ENCODE peak calls at places on chromosomes 4 and X, in four cellular contexts. D, P, N and J are unnamed samples.

GRCh38 chrX:1223253-1223621 is 10.8 kb upstream of the CRLF2 start:
- DNase-seq in D (no peak), P (no peak), N (no peak), J (no peak)

GRCh38 chr4:6222761-6223292 is 22.5 kb upstream of the JAKMIP1 start:
- DNase-seq in D (no peak), P (no peak), N (no peak), J (no peak)

GRCh38 chr4:5782829-5783476 is 72.0 kb downstream of the EVC start:
- DNase-seq in D (peak; percentile 21), P (no peak), N (peak; percentile 23), J (no peak)

GRCh38 chr4:132651193-132651592 is 497.9 kb upstream of the PCDH10 start:
- DNase-seq in D (no peak), P (no peak), N (no peak), J (no peak)

GRCh38 chr4:177005801-177006230 is 213.1 kb upstream of the VEGFC start:
- DNase-seq in D (no peak), P (no peak), N (no peak), J (peak; percentile 82)

GRCh38 chrX:17397074-17397473 is 22.1 kb downstream of the NHS start:
- DNase-seq in D (no peak), P (no peak), N (no peak), J (peak; percentile 42)

GRCh38 chr4:84647307-84647884 is 64.5 kb downstream of the CDS1 start:
- DNase-seq in D (no peak), P (no peak), N (no peak), J (peak; percentile 8)

GRCh38 chrX:135295238-135295943 is 13.9 kb upstream of the ETDC start:
- DNase-seq in D (peak; percentile 65), P (peak; percentile 67), N (peak; percentile 64), J (no peak)

GRCh38 chrX:68989865-68990606 is 161.2 kb downstream of the EFNB1 start:
- DNase-seq in D (no peak), P (peak; percentile 80), N (no peak), J (peak; percentile 43)

GRCh38 chrX:94058728-94059382 is 384.8 kb downstream of the FAM133A start:
- DNase-seq in D (no peak), P (no peak), N (no peak), J (peak; percentile 23)

GRCh38 chrX:111568356-111568755 is 56.9 kb downstream of the SERTM2 start:
- DNase-seq in D (no peak), P (no peak), N (no peak), J (peak; percentile 21)

GRCh38 chr4:4861592-4862551 is 2.4 kb downstream of the MSX1 start:
- DNase-seq in D (no peak), P (no peak), N (no peak), J (no peak)

GRCh38 chrX:104564921-104565703 is 887 bp upstream of the IL1RAPL2 start:
- DNase-seq in D (no peak), P (peak; percentile 35), N (no peak), J (peak; percentile 2)

GRCh38 chr4:85370400-85371032 is 104.4 kb upstream of the ARHGAP24 start:
- DNase-seq in D (no peak), P (no peak), N (no peak), J (peak; percentile 60)

GRCh38 chrX:16212436-16212835 is 45.2 kb downstream of the MAGEB17 start:
- DNase-seq in D (no peak), P (no peak), N (no peak), J (peak; percentile 43)

GRCh38 chrX:42485621-42486020 is 292.3 kb downstream of the PPP1R2C start:
- DNase-seq in D (no peak), P (no peak), N (no peak), J (peak; percentile 2)

GRCh38 chrX:43349363-43349762 is 306.7 kb upstream of the MAOA start:
- DNase-seq in D (no peak), P (no peak), N (peak; percentile 59), J (peak; percentile 44)

GRCh38 chr4:31183256-31183655 is 463.1 kb downstream of the PCDH7 start:
- DNase-seq in D (no peak), P (no peak), N (no peak), J (no peak)

GRCh38 chr4:167032876-167033275 is 201.4 kb downstream of the SPOCK3 start:
- DNase-seq in D (no peak), P (no peak), N (no peak), J (no peak)

GRCh38 chr4:8221476-8221875 is 22.4 kb downstream of the SH3TC1 start:
- DNase-seq in D (no peak), P (no peak), N (no peak), J (peak; percentile 77)

GRCh38 chr4:68597489-68597888 is 21.4 kb upstream of the UGT2B17 start:
- DNase-seq in D (no peak), P (no peak), N (no peak), J (no peak)

GRCh38 chrX:39513836-39514235 is 583.9 kb downstream of the BCOR start:
- DNase-seq in D (no peak), P (no peak), N (no peak), J (peak; percentile 41)

GRCh38 chr4:26163425-26164362 is 157.1 kb upstream of the RBPJ start:
- DNase-seq in D (no peak), P (no peak), N (no peak), J (no peak)

GRCh38 chr4:24932831-24933230 is 20.0 kb upstream of the CCDC149 start:
- DNase-seq in D (no peak), P (no peak), N (no peak), J (peak; percentile 48)

GRCh38 chrX:24146283-24146865 is 3.2 kb upstream of the ZFX start:
- DNase-seq in D (no peak), P (no peak), N (no peak), J (no peak)

GRCh38 chrX:134074151-134074550 is 88.8 kb upstream of the GPC3 start:
- DNase-seq in D (no peak), P (no peak), N (no peak), J (no peak)

GRCh38 chrX:29110041-29110440 is 522.8 kb downstream of the IL1RAPL1 start:
- DNase-seq in D (no peak), P (no peak), N (no peak), J (no peak)

GRCh38 chr4:156718226-156718625 is 253.4 kb downstream of the PDGFC start:
- DNase-seq in D (no peak), P (no peak), N (no peak), J (peak; percentile 1)

GRCh38 chr4:104352211-104352610 is 142.5 kb downstream of the CXXC4 start:
- DNase-seq in D (no peak), P (no peak), N (no peak), J (no peak)

DNA sequence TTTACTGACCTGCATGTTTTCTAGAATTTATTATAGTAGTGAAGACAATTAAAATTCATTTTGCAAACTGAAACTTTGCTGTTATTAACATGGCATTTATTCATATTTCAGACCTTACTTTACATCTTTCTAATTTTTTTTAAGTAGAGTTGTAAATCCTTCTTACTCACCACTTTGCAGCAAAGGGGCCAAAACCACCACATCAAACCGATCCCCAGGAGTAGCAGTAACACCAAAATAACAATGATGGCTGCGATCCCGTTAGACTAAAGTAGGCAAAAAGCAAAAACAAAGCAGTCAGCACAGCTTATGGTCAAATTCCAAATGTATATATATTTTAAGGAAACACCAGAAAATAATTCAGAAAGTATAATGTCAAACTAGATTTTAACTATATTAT is 64.7 kb downstream of the ANTXR2 start:
- DNase-seq in D (no peak), P (no peak), N (no peak), J (no peak)
- H3K4me3 ChIP-seq in D (no peak overlapping the region), P (no peak overlapping the region), N (no peak overlapping the region), J (no peak overlapping the region)

DNA sequence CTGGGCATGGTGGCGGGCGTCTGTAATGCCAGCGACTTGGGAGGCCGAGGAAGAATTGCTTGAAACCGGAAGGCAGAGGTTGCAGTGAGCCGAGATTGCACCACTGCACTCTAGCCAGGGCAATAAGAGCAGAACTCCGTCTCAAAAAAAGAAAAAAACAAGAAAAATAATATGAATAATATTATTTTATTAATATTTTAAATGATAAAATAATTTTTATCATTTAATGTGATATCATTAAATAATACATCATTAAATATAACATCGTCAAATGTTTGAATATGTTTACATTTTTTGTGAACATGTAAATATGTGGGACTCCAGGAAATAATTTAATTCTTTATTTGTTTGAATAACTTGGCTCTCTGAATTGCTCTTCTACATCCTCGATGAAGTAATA is 15.5 kb downstream of the UNC5C start:
- DNase-seq in D (no peak), P (no peak), N (no peak), J (no peak)
- H3K27ac ChIP-seq in D (no peak overlapping the region), P (no peak overlapping the region), N (no peak overlapping the region), J (no peak overlapping the region)

GRCh38 chr4:2417196-2417764 is 1.2 kb downstream of the ZFYVE28 start:
- DNase-seq in D (peak; percentile 68), P (no peak), N (no peak), J (peak; percentile 45)

GRCh38 chr4:2415213-2415612 is 3.2 kb downstream of the ZFYVE28 start:
- DNase-seq in D (no peak), P (no peak), N (no peak), J (no peak)

GRCh38 chr4:2415881-2416563 is 2.4 kb downstream of the ZFYVE28 start:
- DNase-seq in D (no peak), P (no peak), N (no peak), J (no peak)

GRCh38 chr4:2417765-2418651 is at the start of gene ZFYVE28:
- DNase-seq in D (peak; percentile 76), P (no peak), N (peak; percentile 56), J (peak; percentile 58)

DNA sequence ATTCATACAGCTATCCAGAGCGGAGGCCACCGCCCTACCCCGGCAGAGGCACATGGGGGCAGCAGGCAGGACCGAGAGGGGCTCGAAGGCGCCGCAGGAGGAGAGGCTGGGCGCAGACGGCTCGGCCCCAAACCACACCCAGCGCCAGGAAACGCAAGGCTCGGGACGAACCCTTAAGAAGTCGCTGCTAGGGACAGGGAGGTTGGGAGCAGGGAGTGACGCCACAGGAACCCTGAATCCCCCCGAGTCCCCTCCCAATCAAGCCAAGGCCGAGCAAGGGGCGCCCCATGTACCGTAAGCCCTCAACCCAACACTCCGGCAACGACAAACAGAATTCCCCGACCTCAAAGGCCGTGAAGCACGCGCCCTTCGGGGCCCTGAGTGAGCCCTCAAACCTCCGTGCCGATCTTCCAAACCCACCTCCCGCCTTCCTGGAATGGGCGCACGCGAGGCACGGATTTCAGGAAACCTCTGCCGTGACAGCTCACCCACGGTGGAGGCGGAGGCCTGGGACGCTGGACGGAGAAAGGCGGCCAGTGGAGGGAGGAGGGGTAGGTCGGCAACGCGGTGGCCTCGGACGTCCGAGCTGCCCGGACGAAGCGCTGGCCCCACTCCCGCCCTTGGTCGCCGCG is 1.8 kb downstream of the ZFYVE28 start:
- DNase-seq in D (peak; percentile 72), P (no peak), N (no peak), J (peak; percentile 59)
- H3K4me1 ChIP-seq in D (peaks cover 34% of the 10 kb centered on the region), P (peaks cover 13% of the 10 kb centered on the region), N (peaks cover 65% of the 10 kb centered on the region), J (peaks cover 19% of the 10 kb centered on the region)

GRCh38 chrX:125203737-125204578 is 115.7 kb upstream of the TEX13C start:
- DNase-seq in D (peak; percentile 56), P (peak; percentile 60), N (no peak), J (peak; percentile 20)

GRCh38 chrX:125205918-125206665 is 113.6 kb upstream of the TEX13C start:
- DNase-seq in D (no peak), P (no peak), N (no peak), J (peak; percentile 4)

GRCh38 chrX:125202486-125203378 is 116.9 kb upstream of the TEX13C start:
- DNase-seq in D (no peak), P (no peak), N (no peak), J (no peak)

GRCh38 chrX:125203379-125203736 is 116.3 kb upstream of the TEX13C start:
- DNase-seq in D (peak; percentile 54), P (no peak), N (no peak), J (peak; percentile 2)

GRCh38 chrX:125205084-125205917 is 114.4 kb upstream of the TEX13C start:
- DNase-seq in D (no peak), P (peak; percentile 55), N (no peak), J (peak; percentile 41)
- H3K4me3 ChIP-seq in D (peak overlapping the region; percentile 38), P (peak overlapping the region; percentile 19), N (peak overlapping the region; percentile 35), J (peak overlapping the region; percentile 58)